ENCODE peak calls at places on chromosomes 1 and 21, in eight cellular contexts. G, D, T, R, K, M, E and B are unnamed samples. For H3K4me1, the result is how much of the 10 kb centered on the place peaks cover.

GRCh38 chr1:53319296-53320101 is 8.4 kb downstream of the LRP8 start:
- DNase-seq in G (no peak), D (peak), T (no peak), R (no peak), K (no peak), M (no peak), E (no peak), B (no peak)

GRCh38 chr1:16718908-16719533 is 21.3 kb upstream of the RNU1-4 start:
- DNase-seq in G (peak), D (no peak), T (no peak), R (peak), K (peak), M (no peak), E (no peak), B (peak)

GRCh38 chr1:32724678-32725594 is 22.4 kb upstream of the SYNC start:
- DNase-seq in G (peak), D (peak), T (no peak), R (peak), K (peak), M (peak), E (peak), B (peak)

GRCh38 chr21:38800046-38800758 is 5.5 kb upstream of the ETS2 start:
- DNase-seq in G (no peak), D (no peak), T (no peak), R (no peak), K (no peak), M (no peak), E (no peak), B (no peak)

GRCh38 chr1:101081496-101082282 is 56.1 kb upstream of the DPH5 start:
- DNase-seq in G (no peak), D (no peak), T (peak), R (no peak), K (no peak), M (no peak), E (no peak), B (no peak)

GRCh38 chr1:114737314-114737713 is 20.5 kb downstream of the CSDE1 start:
- DNase-seq in G (no peak), D (no peak), T (no peak), R (no peak), K (no peak), M (no peak), E (no peak), B (peak)

GRCh38 chr1:40956397-40956796 is 23.1 kb upstream of the CTPS1 start:
- DNase-seq in G (no peak), D (no peak), T (no peak), R (no peak), K (no peak), M (no peak), E (no peak), B (no peak)

GRCh38 chr1:48859429-48859828 is 82.7 kb upstream of the BEND5 start:
- DNase-seq in G (peak), D (no peak), T (no peak), R (no peak), K (no peak), M (no peak), E (no peak), B (no peak)

GRCh38 chr1:221174598-221174997 is 295.4 kb downstream of the HLX start:
- DNase-seq in G (no peak), D (peak), T (no peak), R (peak), K (no peak), M (no peak), E (no peak), B (no peak)

GRCh38 chr21:43291347-43291950 is 122.6 kb downstream of the CRYAA start:
- DNase-seq in G (no peak), D (peak), T (no peak), R (peak), K (no peak), M (peak), E (no peak), B (no peak)

GRCh38 chr1:39720094-39720999 is 18.3 kb upstream of the PPIE start:
- DNase-seq in G (peak), D (no peak), T (no peak), R (no peak), K (no peak), M (no peak), E (no peak), B (peak)

GRCh38 chr1:155007253-155007828 is 4.7 kb downstream of the ZBTB7B start:
- DNase-seq in G (no peak), D (no peak), T (no peak), R (peak), K (peak), M (peak), E (no peak), B (no peak)
- H3K4me1 ChIP-seq in G (half or more), D (under half), T (half or more), R (half or more), K (half or more), M (half or more), E (under half), B (under half)

GRCh38 chr1:228339059-228339704 is 67.5 kb downstream of the TRIM11 start:
- DNase-seq in G (no peak), D (no peak), T (no peak), R (no peak), K (no peak), M (no peak), E (no peak), B (no peak)

GRCh38 chr1:228337031-228337564 is 69.5 kb downstream of the TRIM11 start:
- DNase-seq in G (no peak), D (peak), T (no peak), R (peak), K (no peak), M (peak), E (peak), B (no peak)

GRCh38 chr1:228339766-228340685 is 66.6 kb downstream of the TRIM11 start:
- DNase-seq in G (no peak), D (peak), T (no peak), R (peak), K (no peak), M (peak), E (no peak), B (no peak)

GRCh38 chr1:228337711-228338520 is 68.7 kb downstream of the TRIM11 start:
- DNase-seq in G (no peak), D (peak), T (peak), R (peak), K (no peak), M (peak), E (peak), B (no peak)

GRCh38 chr1:228338521-228339051 is 68.0 kb downstream of the TRIM11 start:
- DNase-seq in G (no peak), D (peak), T (no peak), R (peak), K (no peak), M (no peak), E (no peak), B (no peak)
- H3K4me3 ChIP-seq in G (no peak), D (no peak), T (no peak), R (no peak), K (no peak), M (no peak), E (no peak), B (no peak)

DNA sequence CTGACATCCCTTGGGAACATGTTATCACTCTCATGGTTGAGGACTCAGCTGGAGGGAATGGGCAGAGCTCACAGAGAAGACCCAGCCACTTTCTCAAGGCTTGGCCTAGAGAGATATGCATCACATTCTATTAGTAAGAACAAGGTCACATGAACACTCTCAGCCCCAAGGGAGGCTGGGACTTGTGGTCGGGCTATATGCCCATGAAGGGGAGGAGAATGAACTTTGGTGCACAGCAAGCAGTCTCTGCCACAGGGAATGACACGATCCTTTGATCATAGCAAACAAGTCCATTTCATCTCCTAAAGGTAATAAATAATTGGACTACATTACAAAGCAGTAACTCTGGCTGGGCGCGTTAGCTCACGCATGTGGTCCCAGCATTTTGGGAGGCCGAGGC is 105.7 kb downstream of the SYF2 start:
- DNase-seq in G (no peak), D (no peak), T (no peak), R (no peak), K (no peak), M (no peak), E (no peak), B (no peak)
- H3K4me1 ChIP-seq in G (under half), D (under half), T (under half), R (under half), K (under half), M (under half), E (under half), B (under half)

GRCh38 chr1:70319750-70320149 is 34.8 kb downstream of the ANKRD13C start:
- DNase-seq in G (peak), D (no peak), T (no peak), R (no peak), K (no peak), M (no peak), E (no peak), B (no peak)
- H3K4me3 ChIP-seq in G (no peak), D (no peak), T (no peak), R (no peak), K (no peak), M (no peak), E (no peak), B (no peak)

GRCh38 chr1:26289158-26290059 is 9.5 kb downstream of the SH3BGRL3 start:
- DNase-seq in G (no peak), D (peak), T (no peak), R (no peak), K (peak), M (peak), E (peak), B (no peak)
- H3K4me1 ChIP-seq in G (under half), D (under half), T (half or more), R (under half), K (under half), M (half or more), E (under half), B (under half)

GRCh38 chr1:23638786-23639241 is 52.8 kb upstream of the RPL11 start:
- DNase-seq in G (no peak), D (no peak), T (no peak), R (no peak), K (no peak), M (no peak), E (no peak), B (no peak)
- H3K4me3 ChIP-seq in G (no peak), D (no peak), T (no peak), R (no peak), K (no peak), M (no peak), E (no peak), B (no peak)

GRCh38 chr21:32916522-32917099 is 109.1 kb upstream of the OLIG2 start:
- DNase-seq in G (no peak), D (no peak), T (no peak), R (no peak), K (no peak), M (no peak), E (no peak), B (no peak)
- H3K4me1 ChIP-seq in G (under half), D (under half), T (under half), R (under half), K (under half), M (under half), E (under half), B (under half)

DNA sequence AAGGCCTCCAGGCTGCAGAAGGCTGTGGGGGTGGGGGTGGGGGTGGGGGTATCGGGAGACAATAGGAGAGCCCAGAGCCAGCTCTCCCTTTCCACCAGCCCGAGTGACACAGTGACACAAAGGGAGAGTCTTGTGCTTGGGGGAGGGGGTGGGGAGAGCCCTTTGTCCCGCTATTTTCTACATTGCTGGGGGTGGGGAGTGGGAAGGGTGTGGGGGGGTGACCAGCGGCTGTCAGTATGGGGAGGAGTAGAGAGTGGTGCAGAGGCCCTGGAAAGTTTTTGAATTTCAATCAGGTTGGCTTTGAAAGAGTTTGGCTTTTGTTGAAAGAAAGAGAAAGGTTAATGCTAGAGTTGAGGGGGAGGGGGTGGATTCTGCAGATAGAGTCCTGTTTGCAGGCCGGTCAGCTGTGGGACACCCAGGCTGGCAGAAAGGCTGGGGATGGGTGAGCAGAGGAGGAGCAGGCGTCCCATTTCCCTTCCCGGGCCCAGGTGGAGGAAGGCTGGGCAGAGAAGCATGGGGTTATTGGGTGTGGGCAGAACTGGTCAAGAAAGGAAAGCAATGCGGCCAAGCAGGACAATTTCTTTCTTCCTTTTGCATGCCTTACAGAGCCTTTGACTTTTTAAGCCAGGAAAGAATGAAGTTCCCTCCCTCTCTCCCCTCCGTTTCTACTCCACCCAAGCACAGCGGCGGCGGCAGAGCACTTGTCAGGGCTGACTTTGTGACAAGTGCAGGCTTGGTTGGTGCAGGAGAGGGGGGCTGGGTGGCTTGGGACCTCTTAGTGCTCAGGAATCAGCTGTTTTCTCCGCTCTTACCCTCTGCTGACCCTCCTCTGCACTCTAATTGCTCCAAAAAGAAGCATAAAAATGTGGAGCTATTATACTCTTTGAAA is 96.2 kb downstream of the RNF220 start:
- DNase-seq in G (no peak), D (no peak), T (no peak), R (no peak), K (no peak), M (no peak), E (no peak), B (no peak)
- H3K4me3 ChIP-seq in G (no peak), D (no peak), T (no peak), R (no peak), K (no peak), M (no peak), E (no peak), B (no peak)